ENCODE peak calls at places on chromosome 18, in nine cellular contexts. E, S, O, K, W, H, B, C and N are unnamed samples.

GRCh38 chr18:11887305-11888262 is 20.5 kb downstream of the MPPE1 start:
- DNase-seq in E (no peak), K (no peak), B (no peak), W (no peak), S (no peak), O (no peak), C (no peak), H (no peak), N (no peak)

GRCh38 chr18:39840406-39840805 is 2114.6 kb upstream of the PIK3C3 start:
- DNase-seq in O (no peak), S (no peak), B (no peak), C (peak; percentile 27), K (no peak), E (no peak), H (no peak), W (no peak), N (peak; percentile 65)

GRCh38 chr18:9226463-9226862 is 89.9 kb downstream of the ANKRD12 start:
- DNase-seq in B (no peak), E (no peak), S (no peak), O (no peak), W (no peak), K (no peak), H (no peak), C (no peak), N (no peak)

GRCh38 chr18:67496469-67496868 is 20.1 kb downstream of the DSEL start:
- DNase-seq in H (no peak), E (no peak), S (no peak), W (no peak), C (no peak), B (no peak), K (no peak), O (no peak), N (no peak)

GRCh38 chr18:66727991-66728390 is 124.1 kb upstream of the CDH19 start:
- DNase-seq in O (no peak), C (no peak), S (no peak), W (no peak), H (no peak), K (no peak), E (no peak), B (no peak), N (no peak)

GRCh38 chr18:72181241-72181764 is 362.8 kb downstream of the CBLN2 start:
- DNase-seq in S (no peak), B (no peak), K (peak; percentile 35), O (no peak), H (no peak), E (peak; percentile 5), C (no peak), W (no peak), N (no peak)

GRCh38 chr18:31723998-31724711 is 36.5 kb downstream of the SLC25A52 start:
- DNase-seq in H (no peak), W (no peak), C (no peak), E (no peak), S (no peak), B (no peak), K (no peak), O (no peak), N (no peak)

GRCh38 chr18:60693426-60693825 is 320.9 kb upstream of the MC4R start:
- DNase-seq in K (no peak), W (no peak), B (no peak), H (no peak), E (no peak), S (no peak), O (no peak), C (no peak), N (no peak)